ENCODE peak calls at places on chromosomes 5 and 9, in four cellular contexts. Y is HepG2, X is H1, C is GM12878. J is an unnamed sample.

GRCh38 chr5:78568212-78568611 is 80.4 kb downstream of the LHFPL2 start:
- DNase-seq in Y (no peak), C (no peak), X (no peak), J (no peak)

GRCh38 chr5:42943931-42944631 is 96.0 kb downstream of the ANXA2R start:
- DNase-seq in X (peak; percentile 72), C (no peak), Y (no peak), J (no peak)

GRCh38 chr5:41527201-41527779 is 16.9 kb upstream of the PLCXD3 start:
- DNase-seq in C (no peak), Y (no peak), X (no peak), J (no peak)

GRCh38 chr5:40911278-40911677 is 2.0 kb downstream of the C7 start:
- DNase-seq in Y (no peak), X (no peak), C (no peak), J (no peak)

GRCh38 chr9:127991017-127991756 is 10.4 kb upstream of the EEIG1 start:
- DNase-seq in Y (peak; percentile 79), C (no peak), X (no peak), J (no peak)

GRCh38 chr9:95313010-95313498 is 4.5 kb downstream of the FANCC start:
- DNase-seq in X (no peak), Y (peak; percentile 75), C (no peak), J (no peak)

GRCh38 chr5:160507181-160507811 is 85.6 kb downstream of the PTTG1 start:
- DNase-seq in C (no peak), Y (no peak), X (no peak), J (no peak)

GRCh38 chr9:127931092-127931881 is 710 bp upstream of the PIP5KL1 start:
- DNase-seq in X (peak; percentile 64), C (no peak), Y (peak; percentile 50), J (peak; percentile 45)

GRCh38 chr5:72166070-72166979 is 59.0 kb downstream of the MAP1B start:
- DNase-seq in C (no peak), X (peak; percentile 54), Y (no peak), J (peak; percentile 62)
- TF ChIP-seq ZNF274 in C (no peak), X (no peak), Y (no peak), J (peak; percentile 25)

DNA sequence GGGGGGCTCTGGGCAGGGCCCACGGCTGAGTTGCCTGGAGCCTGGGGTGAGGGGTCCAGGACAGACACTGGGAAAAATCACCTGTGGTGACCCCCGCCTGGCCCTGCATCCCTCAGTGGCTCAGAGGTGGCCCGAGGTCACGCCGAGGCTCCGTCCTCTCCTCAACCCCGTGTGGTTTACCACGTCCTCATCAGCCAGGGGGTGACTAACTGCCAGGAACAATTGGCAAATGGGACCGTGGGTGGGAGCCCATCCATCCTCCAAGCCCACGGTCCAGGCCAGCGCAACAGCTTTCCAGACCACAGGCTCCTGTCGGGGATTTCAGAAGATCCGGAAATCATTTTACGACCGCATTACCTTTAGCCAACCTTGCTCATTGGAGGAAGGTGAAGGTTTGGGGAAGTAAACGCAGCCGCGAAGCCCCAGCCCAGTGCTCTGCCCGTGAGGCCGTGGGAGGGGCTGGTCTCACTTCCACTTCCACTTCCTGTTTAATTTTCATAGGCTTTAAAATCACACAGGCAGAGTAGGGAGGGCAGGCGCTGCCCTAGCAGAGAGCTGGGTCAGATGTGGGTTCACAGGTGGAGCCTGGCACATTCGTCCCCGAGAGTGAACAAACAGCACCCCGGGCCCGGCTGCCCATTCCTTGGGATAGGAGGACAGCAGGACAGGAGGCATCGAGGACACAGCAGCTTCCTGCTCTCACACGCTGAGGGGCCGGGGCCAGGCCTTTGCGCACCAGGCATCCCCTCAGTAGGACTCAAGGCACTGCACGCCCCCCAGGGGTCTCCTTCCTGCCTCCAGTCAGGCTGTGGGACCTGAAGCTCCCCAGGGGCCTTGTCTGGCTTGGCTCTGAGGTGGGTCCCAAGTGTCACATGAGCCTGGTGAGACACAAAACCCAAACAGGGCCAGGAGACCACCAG is 19.8 kb upstream of the SLC9A3 start:
- DNase-seq in C (peak; percentile 76), Y (no peak), X (no peak), J (no peak)
- TF ChIP-seq ATF2 in C (no peak), Y (no peak), X (no peak), J (no peak)

DNA sequence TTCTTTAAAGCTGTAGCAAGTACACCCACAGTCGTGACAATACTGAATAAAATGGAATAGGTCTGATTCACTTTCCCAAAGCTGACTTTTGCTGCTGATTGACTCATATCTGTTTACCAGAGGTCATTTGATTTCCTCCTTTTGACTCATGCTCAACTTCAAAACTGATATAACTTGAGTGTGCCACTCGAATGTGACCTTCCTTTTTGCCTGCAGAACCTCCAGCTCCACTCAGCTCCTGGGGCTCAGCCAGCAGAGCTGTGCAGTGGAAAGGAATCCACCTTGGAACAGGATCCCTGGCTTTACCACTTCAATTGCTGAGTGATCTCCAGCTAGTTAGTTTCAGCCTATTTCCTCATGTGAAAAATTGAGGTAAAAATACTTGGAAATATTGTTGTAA is 84.1 kb downstream of the FEM1C start:
- DNase-seq in Y (no peak), C (peak; percentile 40), X (no peak), J (no peak)
- TF ChIP-seq EP300 in Y (no peak), C (peak; percentile 62), X (no peak), J (no peak)

GRCh38 chr9:15277400-15278137 is 29.4 kb downstream of the TTC39B start:
- DNase-seq in X (no peak), C (no peak), Y (peak; percentile 15), J (no peak)
- TF ChIP-seq ZNF274 in X (no peak), C (no peak), Y (no peak), J (no peak)

DNA sequence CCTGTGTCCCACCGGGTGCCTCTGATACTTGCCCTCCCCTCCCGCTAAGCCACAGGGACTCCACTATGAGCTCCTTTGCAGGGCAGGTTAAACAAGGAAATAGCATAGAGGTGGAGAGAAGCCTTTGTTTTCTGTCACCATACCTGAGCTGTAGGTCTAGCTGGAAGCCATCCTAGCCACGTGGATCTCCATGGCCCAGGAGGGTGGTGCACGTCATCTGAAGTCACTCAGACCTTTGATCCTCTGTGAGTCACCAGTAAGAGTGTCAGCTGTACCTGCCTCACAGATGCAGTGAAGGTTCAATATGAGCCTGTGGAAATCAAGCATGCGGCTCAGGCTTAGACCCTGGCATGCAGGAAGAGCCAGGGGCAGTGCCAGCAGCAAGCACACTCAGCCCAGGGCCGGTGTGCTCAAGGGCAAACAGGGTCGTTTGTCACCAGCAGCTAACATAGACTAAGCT is 55.1 kb downstream of the ASS1 start:
- DNase-seq in C (no peak), X (no peak), Y (peak; percentile 93), J (no peak)
- TF ChIP-seq ATF2 in C (no peak), X (no peak), Y (peak; percentile 98), J (no peak)